ENCODE peak calls at places on chromosomes 13 and 19, in five cellular contexts. P, K, Y, B and L are unnamed samples.

GRCh38 chr19:32104465-32105235 is 240.8 kb upstream of the ZNF507 start:
- DNase-seq in P (peak; percentile 32), K (no peak), Y (peak; percentile 24), B (no peak), L (peak; percentile 64)

GRCh38 chr13:27979001-27979643 is 9.4 kb downstream of the URAD start:
- DNase-seq in P (no peak), K (no peak), Y (no peak), B (no peak), L (no peak)

GRCh38 chr13:108777421-108778420 is 148.3 kb downstream of the MYO16 start:
- DNase-seq in P (no peak), K (no peak), Y (peak; percentile 93), B (no peak), L (peak; percentile 4)

GRCh38 chr19:15123031-15123890 is 16.1 kb downstream of the SYDE1 start:
- DNase-seq in P (no peak), K (no peak), Y (no peak), B (no peak), L (no peak)

GRCh38 chr13:20616059-20616797 is 49.3 kb downstream of the IFT88 start:
- DNase-seq in P (peak; percentile 88), K (no peak), Y (peak; percentile 57), B (no peak), L (no peak)

GRCh38 chr19:58518261-58519086 is 1.1 kb downstream of the ZBTB45 start:
- DNase-seq in P (no peak), K (no peak), Y (no peak), B (no peak), L (no peak)

GRCh38 chr19:42409477-42409876 is 17.7 kb downstream of the LIPE start:
- DNase-seq in P (peak; percentile 21), K (peak; percentile 64), Y (no peak), B (no peak), L (no peak)

GRCh38 chr19:2049741-2050348 is 1.2 kb downstream of the MKNK2 start:
- DNase-seq in P (peak; percentile 62), K (peak; percentile 76), Y (peak; percentile 76), B (peak; percentile 80), L (peak; percentile 83)

GRCh38 chr19:35266904-35267817 is 1.6 kb upstream of the USF2 start:
- DNase-seq in P (peak; percentile 33), K (peak; percentile 68), Y (peak; percentile 56), B (no peak), L (peak; percentile 39)

GRCh38 chr13:102132896-102133295 is 269.0 kb downstream of the FGF14 start:
- DNase-seq in P (no peak), K (no peak), Y (no peak), B (no peak), L (no peak)

GRCh38 chr19:4264812-4265211 is 14.3 kb upstream of the SHD start:
- DNase-seq in P (no peak), K (no peak), Y (no peak), B (no peak), L (no peak)

GRCh38 chr19:4267901-4268815 is 10.9 kb upstream of the SHD start:
- DNase-seq in P (no peak), K (no peak), Y (no peak), B (no peak), L (no peak)

GRCh38 chr19:4268816-4269430 is 10.1 kb upstream of the SHD start:
- DNase-seq in P (no peak), K (no peak), Y (no peak), B (no peak), L (no peak)

GRCh38 chr19:4267101-4267900 is 11.8 kb upstream of the SHD start:
- DNase-seq in P (peak; percentile 39), K (peak; percentile 53), Y (peak; percentile 82), B (peak; percentile 28), L (peak; percentile 62)

DNA sequence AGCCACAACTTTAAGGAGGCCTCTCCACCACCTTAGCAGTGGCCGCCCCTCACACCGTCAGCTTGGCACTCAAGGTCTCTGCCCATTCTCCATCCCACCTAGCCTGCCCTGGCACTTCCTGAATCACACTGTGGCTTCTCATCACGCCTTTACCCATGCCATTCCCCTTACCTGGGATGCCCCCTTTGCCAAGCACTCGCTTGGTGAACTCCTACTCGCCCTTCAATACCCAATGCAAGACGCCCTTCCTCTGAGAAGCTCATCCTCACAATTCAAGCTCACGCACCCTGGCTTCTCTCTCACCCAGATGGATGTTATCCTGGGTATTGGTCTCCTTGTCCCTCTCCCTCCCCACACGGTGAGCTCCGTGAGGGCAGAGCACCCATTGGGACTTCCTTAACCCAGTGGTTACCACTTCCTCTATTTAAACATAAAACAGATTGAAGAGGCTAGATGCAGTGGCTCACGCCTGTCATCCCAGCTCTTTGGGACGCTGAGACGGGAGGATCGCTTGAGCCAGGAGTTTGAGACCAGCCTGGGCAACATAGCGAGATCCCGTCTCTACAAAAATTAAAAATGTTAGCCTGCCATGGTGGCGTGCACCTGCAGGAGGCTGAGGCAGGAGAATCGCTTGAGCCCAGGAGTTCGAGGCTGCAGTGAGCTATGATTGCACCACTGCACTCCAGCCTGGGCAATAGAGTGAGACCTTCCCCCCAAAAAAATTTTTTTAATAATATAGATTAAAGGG is 12.6 kb upstream of the SHD start:
- DNase-seq in P (no peak), K (no peak), Y (no peak), B (no peak), L (no peak)
- H3K4me1 ChIP-seq in P (no peaks in the 10 kb centered on the region), K (no peaks in the 10 kb centered on the region), Y (no peaks in the 10 kb centered on the region), B (no peaks in the 10 kb centered on the region), L (no peaks in the 10 kb centered on the region)

DNA sequence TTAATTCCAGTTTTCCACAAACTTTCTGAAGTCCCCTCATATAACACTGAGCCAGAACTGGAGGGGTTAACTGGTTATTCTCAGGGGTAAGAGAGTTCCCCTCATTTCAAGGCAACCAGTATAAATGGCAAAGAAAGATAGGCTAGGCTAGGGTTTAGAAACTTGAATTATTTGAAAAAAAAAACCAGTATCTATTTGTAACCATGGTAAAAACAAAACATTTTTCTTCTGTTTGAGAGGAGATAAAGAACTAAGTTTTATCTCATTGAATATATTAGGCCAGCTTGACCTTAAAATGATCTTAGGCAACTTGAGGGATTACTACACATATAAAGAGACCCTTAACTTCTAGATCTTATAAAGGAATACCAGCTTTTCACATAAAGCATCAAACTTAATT is 19.6 kb downstream of the SUPT20H start:
- DNase-seq in P (no peak), K (no peak), Y (no peak), B (no peak), L (no peak)
- TF ChIP-seq CTCF in P (no peak), K (no peak), Y (no peak), B (no peak), L (no peak)

GRCh38 chr13:111536239-111536638 is 215.8 kb downstream of the TEX29 start:
- DNase-seq in P (no peak), K (no peak), Y (no peak), B (no peak), L (no peak)

GRCh38 chr13:111532111-111532510 is 211.7 kb downstream of the TEX29 start:
- DNase-seq in P (no peak), K (no peak), Y (no peak), B (no peak), L (no peak)

GRCh38 chr13:111537115-111537728 is 216.8 kb downstream of the TEX29 start:
- DNase-seq in P (no peak), K (no peak), Y (no peak), B (no peak), L (no peak)

GRCh38 chr13:111533900-111534645 is 213.6 kb downstream of the TEX29 start:
- DNase-seq in P (no peak), K (no peak), Y (no peak), B (no peak), L (no peak)

GRCh38 chr13:111534646-111535461 is 214.4 kb downstream of the TEX29 start:
- DNase-seq in P (no peak), K (no peak), Y (no peak), B (no peak), L (no peak)
- H3K4me3 ChIP-seq in P (no peak overlapping the region), K (no peak overlapping the region), Y (no peak overlapping the region), B (no peak overlapping the region), L (no peak overlapping the region)

GRCh38 chr13:46150134-46150693 is 31.8 kb downstream of the LCP1 start:
- DNase-seq in P (no peak), K (no peak), Y (no peak), B (no peak), L (no peak)
- H3K4me1 ChIP-seq in P (no peaks in the 10 kb centered on the region), K (no peaks in the 10 kb centered on the region), Y (peaks cover 14% of the 10 kb centered on the region), B (no peaks in the 10 kb centered on the region), L (peaks cover under 1% of the 10 kb centered on the region)

GRCh38 chr19:29420482-29421185 is 105.2 kb upstream of the VSTM2B start:
- DNase-seq in P (no peak), K (no peak), Y (no peak), B (no peak), L (no peak)

GRCh38 chr19:29420065-29420464 is 105.7 kb upstream of the VSTM2B start:
- DNase-seq in P (no peak), K (no peak), Y (no peak), B (no peak), L (no peak)

GRCh38 chr19:29421186-29421525 is 104.6 kb upstream of the VSTM2B start:
- DNase-seq in P (no peak), K (no peak), Y (no peak), B (no peak), L (no peak)

GRCh38 chr19:29422047-29422446 is 103.7 kb upstream of the VSTM2B start:
- DNase-seq in P (no peak), K (no peak), Y (no peak), B (no peak), L (no peak)

GRCh38 chr19:29422686-29423085 is 103.1 kb upstream of the VSTM2B start:
- DNase-seq in P (no peak), K (no peak), Y (no peak), B (no peak), L (no peak)
- TF ChIP-seq CTCF in P (no peak), K (no peak), Y (no peak), B (no peak), L (no peak)